ENCODE peak calls at places on chromosome 3, in eight cellular contexts. One of them, this sample, is unnamed.
A peak's percentile ranks its signal among the peaks of the same experiment; 100 is the strongest.

GRCh38 chr3:78070188-78070587 is 1030.3 kb downstream of the ROBO2 start:
- DNase-seq in Panc1: no peak
- DNase-seq in NCI-H2081: no peak
- DNase-seq in kidney: no peak
- DNase-seq in nucleus accumbens: no peak
- DNase-seq in NCI-H510A: no peak
- DNase-seq in stomach: no peak
- DNase-seq in T-helper 2 cell: no peak
- DNase-seq in this sample: no peak

GRCh38 chr3:197487911-197488391 is 67.8 kb downstream of the BDH1 start:
- DNase-seq in NCI-H2081: no peak
- DNase-seq in nucleus accumbens: no peak
- DNase-seq in T-helper 2 cell: no peak
- DNase-seq in kidney: no peak
- DNase-seq in Panc1: peak; percentile 81
- DNase-seq in stomach: no peak
- DNase-seq in NCI-H510A: no peak
- DNase-seq in this sample: no peak

GRCh38 chr3:73694988-73695757 is 70.4 kb upstream of the PDZRN3 start:
- DNase-seq in T-helper 2 cell: no peak
- DNase-seq in NCI-H510A: no peak
- DNase-seq in nucleus accumbens: no peak
- DNase-seq in NCI-H2081: no peak
- DNase-seq in kidney: no peak
- DNase-seq in stomach: no peak
- DNase-seq in Panc1: no peak
- DNase-seq in this sample: no peak

GRCh38 chr3:43907508-43907858 is 216.7 kb downstream of the ABHD5 start:
- DNase-seq in Panc1: no peak
- DNase-seq in NCI-H2081: no peak
- DNase-seq in stomach: no peak
- DNase-seq in T-helper 2 cell: no peak
- DNase-seq in nucleus accumbens: no peak
- DNase-seq in kidney: no peak
- DNase-seq in NCI-H510A: no peak
- DNase-seq in this sample: no peak

GRCh38 chr3:113136071-113136470 is 75.3 kb upstream of the BOC start:
- DNase-seq in NCI-H2081: peak; percentile 16
- DNase-seq in stomach: no peak
- DNase-seq in Panc1: peak; percentile 8
- DNase-seq in nucleus accumbens: no peak
- DNase-seq in kidney: no peak
- DNase-seq in T-helper 2 cell: no peak
- DNase-seq in NCI-H510A: no peak
- DNase-seq in this sample: no peak

GRCh38 chr3:55013145-55013544 is 85.3 kb upstream of the LRTM1 start:
- DNase-seq in stomach: no peak
- DNase-seq in nucleus accumbens: no peak
- DNase-seq in NCI-H2081: no peak
- DNase-seq in T-helper 2 cell: no peak
- DNase-seq in kidney: no peak
- DNase-seq in NCI-H510A: no peak
- DNase-seq in Panc1: no peak
- DNase-seq in this sample: no peak

GRCh38 chr3:72991522-72991921 is 5.1 kb upstream of the PPP4R2 start:
- DNase-seq in T-helper 2 cell: no peak
- DNase-seq in NCI-H510A: no peak
- DNase-seq in nucleus accumbens: no peak
- DNase-seq in kidney: no peak
- DNase-seq in NCI-H2081: no peak
- DNase-seq in stomach: no peak
- DNase-seq in Panc1: no peak
- DNase-seq in this sample: no peak

GRCh38 chr3:194404365-194405140 is 5.5 kb upstream of the GP5 start:
- DNase-seq in Panc1: no peak
- DNase-seq in NCI-H510A: no peak
- DNase-seq in nucleus accumbens: no peak
- DNase-seq in kidney: no peak
- DNase-seq in NCI-H2081: peak; percentile 87
- DNase-seq in T-helper 2 cell: no peak
- DNase-seq in stomach: no peak
- DNase-seq in this sample: no peak

GRCh38 chr3:149547954-149548728 is 73.6 kb downstream of the TM4SF4 start:
- DNase-seq in NCI-H510A: no peak
- DNase-seq in nucleus accumbens: no peak
- DNase-seq in Panc1: peak; percentile 67
- DNase-seq in stomach: peak; percentile 58
- DNase-seq in kidney: no peak
- DNase-seq in T-helper 2 cell: no peak
- DNase-seq in NCI-H2081: no peak
- DNase-seq in this sample: no peak

GRCh38 chr3:42961633-42962032 is 17.5 kb upstream of the GASK1A start:
- DNase-seq in stomach: peak; percentile 29
- DNase-seq in NCI-H2081: peak; percentile 24
- DNase-seq in NCI-H510A: peak; percentile 4
- DNase-seq in kidney: no peak
- DNase-seq in nucleus accumbens: no peak
- DNase-seq in Panc1: peak; percentile 10
- DNase-seq in T-helper 2 cell: no peak
- DNase-seq in this sample: peak; percentile 3

GRCh38 chr3:52022323-52023100 is 26.8 kb upstream of the RPL29 start:
- DNase-seq in kidney: no peak
- DNase-seq in T-helper 2 cell: no peak
- DNase-seq in nucleus accumbens: peak; percentile 12
- DNase-seq in stomach: no peak
- DNase-seq in NCI-H2081: no peak
- DNase-seq in Panc1: no peak
- DNase-seq in NCI-H510A: no peak
- DNase-seq in this sample: no peak

GRCh38 chr3:69948246-69948862 is 51.2 kb upstream of the SAMMSON start:
- DNase-seq in NCI-H2081: peak; percentile 40
- DNase-seq in kidney: no peak
- DNase-seq in Panc1: no peak
- DNase-seq in T-helper 2 cell: no peak
- DNase-seq in nucleus accumbens: no peak
- DNase-seq in NCI-H510A: no peak
- DNase-seq in stomach: no peak
- DNase-seq in this sample: no peak

GRCh38 chr3:30620402-30621360 is 14.3 kb downstream of the TGFBR2 start:
- DNase-seq in kidney: no peak
- DNase-seq in T-helper 2 cell: no peak
- DNase-seq in stomach: no peak
- DNase-seq in NCI-H510A: no peak
- DNase-seq in nucleus accumbens: no peak
- DNase-seq in Panc1: no peak
- DNase-seq in NCI-H2081: no peak
- DNase-seq in this sample: no peak

GRCh38 chr3:142424754-142425153 is 23.1 kb downstream of the XRN1 start:
- DNase-seq in NCI-H510A: no peak
- DNase-seq in nucleus accumbens: no peak
- DNase-seq in Panc1: no peak
- DNase-seq in NCI-H2081: no peak
- DNase-seq in stomach: no peak
- DNase-seq in kidney: no peak
- DNase-seq in T-helper 2 cell: no peak
- DNase-seq in this sample: no peak

GRCh38 chr3:42827023-42827422 is 17.8 kb downstream of the ACKR2 start:
- DNase-seq in NCI-H2081: no peak
- DNase-seq in NCI-H510A: no peak
- DNase-seq in kidney: no peak
- DNase-seq in Panc1: no peak
- DNase-seq in stomach: no peak
- DNase-seq in nucleus accumbens: no peak
- DNase-seq in T-helper 2 cell: no peak
- DNase-seq in this sample: no peak

GRCh38 chr3:168545591-168545990 is 449.9 kb upstream of the GOLIM4 start:
- DNase-seq in NCI-H2081: no peak
- DNase-seq in stomach: no peak
- DNase-seq in NCI-H510A: no peak
- DNase-seq in Panc1: no peak
- DNase-seq in nucleus accumbens: no peak
- DNase-seq in kidney: no peak
- DNase-seq in T-helper 2 cell: no peak
- DNase-seq in this sample: no peak

GRCh38 chr3:72329354-72329753 is 518.9 kb downstream of the SHQ1 start:
- DNase-seq in stomach: no peak
- DNase-seq in nucleus accumbens: peak; percentile 80
- DNase-seq in NCI-H510A: peak; percentile 37
- DNase-seq in Panc1: no peak
- DNase-seq in NCI-H2081: no peak
- DNase-seq in T-helper 2 cell: no peak
- DNase-seq in kidney: peak; percentile 81
- DNase-seq in this sample: no peak

This sample was measured in effector memory CD4-positive, alpha-beta T cell.